ENCODE peak calls at places on chromosomes 3 and 15, in ten cellular contexts. O is brain microvascular endothelial cell; M is GM20000; K is ascending aorta; F is GM23338; J is lung; N is GM12864; E is CD8-positive, alpha-beta T cell; W is WTC11; Q is GM12865. A is an unnamed sample.

GRCh38 chr15:89766357-89767311 is 9.5 kb upstream of the MESP2 start:
- DNase-seq in M (no peak), W (no peak), N (no peak), K (no peak), E (no peak), Q (no peak), J (no peak), O (no peak), F (no peak), A (no peak)

GRCh38 chr15:36356978-36357582 is 222.3 kb upstream of the CDIN1 start:
- DNase-seq in W (no peak), K (no peak), N (no peak), M (no peak), O (peak), F (no peak), E (no peak), J (no peak), Q (no peak), A (no peak)

GRCh38 chr15:80739919-80740318 is 39.3 kb upstream of the CEMIP start:
- DNase-seq in M (no peak), K (no peak), Q (no peak), J (no peak), W (no peak), N (no peak), O (no peak), E (no peak), F (no peak), A (no peak)

GRCh38 chr15:63283126-63283525 is 5.7 kb downstream of the APH1B start:
- DNase-seq in K (no peak), O (no peak), F (no peak), E (no peak), W (no peak), M (no peak), J (peak), N (no peak), Q (no peak), A (peak)

GRCh38 chr3:64299206-64299605 is 73.9 kb upstream of the PRICKLE2 start:
- DNase-seq in Q (no peak), K (no peak), F (no peak), M (no peak), J (no peak), O (no peak), N (no peak), E (no peak), W (no peak), A (no peak)

GRCh38 chr3:49013738-49014660 is 4.4 kb downstream of the DALRD3 start:
- DNase-seq in M (no peak), J (no peak), W (peak), N (no peak), Q (peak), E (peak), O (no peak), F (peak), K (no peak), A (no peak)

GRCh38 chr15:89999676-90000174 is 1.4 kb upstream of the ZNF710 start:
- DNase-seq in J (peak), N (no peak), W (peak), F (peak), Q (no peak), K (no peak), E (no peak), M (no peak), O (no peak), A (no peak)

GRCh38 chr3:168512802-168513201 is 417.1 kb upstream of the GOLIM4 start:
- DNase-seq in O (no peak), M (no peak), Q (no peak), W (no peak), F (peak), N (no peak), J (no peak), K (no peak), E (no peak), A (no peak)

GRCh38 chr3:12235691-12236090 is 53.2 kb upstream of the PPARG start:
- DNase-seq in K (no peak), E (no peak), J (no peak), F (no peak), N (no peak), M (no peak), Q (no peak), W (no peak), O (no peak), A (no peak)

GRCh38 chr15:25022233-25022632 is 67.4 kb downstream of the SNRPN start:
- DNase-seq in K (no peak), E (no peak), F (no peak), N (no peak), O (peak), M (no peak), Q (no peak), J (no peak), W (no peak), A (no peak)

GRCh38 chr3:71010731-71011455 is 572.6 kb downstream of the FOXP1 start:
- DNase-seq in E (no peak), F (no peak), W (no peak), N (no peak), O (no peak), Q (peak), M (peak), J (no peak), K (no peak), A (no peak)

GRCh38 chr3:79200456-79200855 is 567.3 kb downstream of the ROBO1 start:
- DNase-seq in J (no peak), W (no peak), Q (no peak), K (no peak), O (no peak), F (no peak), M (no peak), N (no peak), E (no peak), A (no peak)

GRCh38 chr3:23776352-23776891 is 29.3 kb upstream of the UBE2E1 start:
- DNase-seq in K (no peak), M (no peak), N (no peak), Q (no peak), W (no peak), J (no peak), F (no peak), O (peak), E (no peak), A (no peak)

GRCh38 chr3:77303943-77304778 is 264.3 kb downstream of the ROBO2 start:
- DNase-seq in O (no peak), N (no peak), E (no peak), J (no peak), K (no peak), F (no peak), M (no peak), W (no peak), Q (no peak), A (no peak)

GRCh38 chr3:49279376-49279775 is 2.3 kb upstream of the C3orf62 start:
- DNase-seq in M (no peak), N (no peak), F (no peak), K (no peak), W (no peak), J (no peak), E (no peak), O (no peak), Q (no peak), A (no peak)

GRCh38 chr3:126891791-126892190 is 91.1 kb upstream of the PLXNA1 start:
- DNase-seq in O (no peak), Q (no peak), F (no peak), W (no peak), J (no peak), E (no peak), K (no peak), M (no peak), N (no peak), A (no peak)

GRCh38 chr15:40282144-40282869 is 557 bp downstream of the ANKRD63 start:
- DNase-seq in M (peak), O (no peak), Q (peak), E (peak), W (peak), F (peak), J (peak), N (no peak), K (no peak), A (no peak)

GRCh38 chr15:85625431-85625830 is 169.3 kb downstream of the KLHL25 start:
- DNase-seq in O (no peak), E (no peak), N (no peak), M (no peak), J (no peak), K (no peak), Q (no peak), W (no peak), F (no peak), A (no peak)

GRCh38 chr15:93779341-93779740 is 452.0 kb upstream of the MCTP2 start:
- DNase-seq in W (no peak), Q (no peak), J (no peak), K (no peak), F (no peak), N (no peak), O (no peak), E (no peak), M (no peak), A (no peak)

GRCh38 chr3:88057650-88058321 is 1.0 kb downstream of the CGGBP1 start:
- DNase-seq in O (peak), K (no peak), M (no peak), Q (peak), J (no peak), E (no peak), N (no peak), W (no peak), F (no peak), A (no peak)

GRCh38 chr15:63560741-63561448 is 36.3 kb upstream of the FBXL22 start:
- DNase-seq in E (no peak), K (no peak), F (peak), O (no peak), W (no peak), M (peak), N (peak), J (no peak), Q (peak), A (no peak)

GRCh38 chr3:136577791-136578190 is 174.4 kb downstream of the STAG1 start:
- DNase-seq in M (no peak), Q (no peak), O (no peak), W (no peak), K (no peak), E (no peak), J (no peak), N (no peak), F (no peak), A (no peak)

GRCh38 chr3:141876381-141876890 is at the start of gene ATP1B3:
- DNase-seq in O (peak), M (peak), E (peak), K (peak), J (peak), Q (peak), N (peak), W (peak), F (peak), A (peak)

GRCh38 chr3:28244471-28244870 is 3.1 kb downstream of the CMC1 start:
- DNase-seq in E (no peak), M (no peak), K (no peak), Q (no peak), O (no peak), W (no peak), N (no peak), J (no peak), F (no peak), A (no peak)

GRCh38 chr3:9352917-9353823 is 9.7 kb upstream of the THUMPD3 start:
- DNase-seq in M (peak), O (peak), F (peak), W (peak), E (peak), Q (peak), J (peak), N (peak), K (no peak), A (peak)

GRCh38 chr3:15243822-15244482 is 37.9 kb downstream of the CAPN7 start:
- DNase-seq in E (no peak), J (no peak), O (no peak), W (no peak), F (no peak), Q (no peak), M (no peak), N (no peak), K (no peak), A (no peak)

GRCh38 chr15:31954364-31954763 is 76.0 kb upstream of the CHRNA7 start:
- DNase-seq in J (no peak), W (no peak), N (no peak), K (no peak), Q (no peak), O (no peak), F (no peak), M (no peak), E (no peak), A (no peak)

GRCh38 chr15:41873711-41874110 is 20.1 kb downstream of the SPTBN5 start:
- DNase-seq in Q (no peak), N (no peak), O (no peak), W (no peak), K (no peak), F (no peak), J (no peak), M (no peak), E (no peak), A (no peak)

GRCh38 chr15:89195836-89196235 is 25.5 kb downstream of the RLBP1 start:
- DNase-seq in M (no peak), N (no peak), W (no peak), O (no peak), Q (no peak), F (no peak), J (no peak), E (no peak), K (no peak), A (no peak)

GRCh38 chr3:180382781-180383180 is 219.2 kb upstream of the TTC14 start:
- DNase-seq in K (no peak), J (no peak), M (no peak), F (peak), O (no peak), N (no peak), E (no peak), Q (no peak), W (no peak), A (no peak)

GRCh38 chr3:170044280-170044679 is 6.5 kb downstream of the GPR160 start:
- DNase-seq in J (no peak), M (no peak), N (no peak), Q (no peak), E (no peak), O (no peak), W (no peak), F (no peak), K (no peak), A (no peak)
- TF ChIP-seq CTCF in J (no peak), M (no peak), N (no peak), Q (no peak), E (no peak), O (no peak), W (no peak), F (no peak), K (no peak), A (no peak)

GRCh38 chr3:52044869-52045616 is 11.3 kb downstream of the DUSP7 start:
- DNase-seq in N (no peak), E (no peak), W (peak), M (no peak), J (no peak), K (no peak), Q (no peak), F (peak), O (no peak), A (no peak)
- TF ChIP-seq CTCF in N (no peak), E (no peak), W (no peak), M (no peak), J (no peak), K (no peak), Q (no peak), F (peak), O (no peak), A (no peak)

GRCh38 chr3:112633191-112633590 is 7.8 kb downstream of the CCDC80 start:
- DNase-seq in Q (no peak), M (no peak), W (no peak), E (no peak), N (no peak), O (no peak), F (peak), J (no peak), K (no peak), A (no peak)

GRCh38 chr3:112633757-112634156 is 7.2 kb downstream of the CCDC80 start:
- DNase-seq in K (no peak), J (no peak), Q (no peak), F (no peak), N (no peak), W (no peak), O (no peak), M (no peak), E (no peak), A (no peak)

GRCh38 chr3:112634786-112635541 is 6.0 kb downstream of the CCDC80 start:
- DNase-seq in W (no peak), O (no peak), N (no peak), J (no peak), F (no peak), Q (no peak), K (no peak), M (no peak), E (no peak), A (no peak)

GRCh38 chr3:112637700-112638099 is 3.2 kb downstream of the CCDC80 start:
- DNase-seq in J (no peak), K (no peak), E (no peak), Q (no peak), M (no peak), N (no peak), O (no peak), W (no peak), F (no peak), A (no peak)

DNA sequence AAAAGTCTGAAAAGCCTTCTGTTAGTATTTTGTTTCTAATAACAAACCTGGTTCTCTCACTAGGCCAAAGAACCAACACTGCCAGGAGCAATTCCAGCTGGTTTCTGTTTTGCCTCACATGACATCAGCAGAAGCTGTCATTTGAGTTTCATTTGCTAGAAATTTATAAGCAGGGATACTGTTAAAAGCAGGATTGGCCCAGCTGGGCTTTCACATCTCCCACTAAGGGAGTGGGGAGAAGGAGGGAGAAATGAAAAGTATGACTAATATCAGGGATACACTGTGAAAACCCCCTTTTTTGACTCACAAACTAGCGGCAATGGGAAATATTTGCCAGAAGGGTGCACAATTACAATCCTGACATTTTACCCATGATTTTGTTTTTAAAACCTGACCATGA is 5.3 kb downstream of the CCDC80 start:
- DNase-seq in O (peak), F (no peak), E (no peak), M (no peak), W (no peak), J (no peak), N (no peak), Q (no peak), K (no peak), A (no peak)
- TF ChIP-seq CTCF in O (peak), F (no peak), E (no peak), M (no peak), W (no peak), J (no peak), N (no peak), Q (no peak), K (no peak), A (no peak)

GRCh38 chr15:79016527-79017170 is 71.8 kb upstream of the CTSH start:
- DNase-seq in J (no peak), Q (no peak), K (no peak), M (no peak), W (no peak), N (no peak), O (no peak), E (no peak), F (no peak), A (no peak)

GRCh38 chr15:79015416-79015815 is 70.6 kb upstream of the CTSH start:
- DNase-seq in K (no peak), J (no peak), M (no peak), N (no peak), O (no peak), Q (peak), F (no peak), E (no peak), W (no peak), A (no peak)

GRCh38 chr15:79017953-79018352 is 72.6 kb downstream of the RASGRF1 start:
- DNase-seq in F (no peak), Q (no peak), N (no peak), E (no peak), O (no peak), W (no peak), J (no peak), K (no peak), M (no peak), A (no peak)

GRCh38 chr15:79023546-79023890 is 67.1 kb downstream of the RASGRF1 start:
- DNase-seq in N (no peak), W (no peak), Q (no peak), K (no peak), F (no peak), E (no peak), O (no peak), J (no peak), M (no peak), A (no peak)

GRCh38 chr15:79018960-79019359 is 71.6 kb downstream of the RASGRF1 start:
- DNase-seq in Q (no peak), M (no peak), E (no peak), O (no peak), N (no peak), K (no peak), W (no peak), J (no peak), F (no peak), A (no peak)
- TF ChIP-seq CTCF in Q (no peak), M (no peak), E (no peak), O (no peak), N (no peak), K (no peak), W (no peak), J (no peak), F (no peak), A (no peak)

A was measured in CD14-positive monocyte.